ENCODE peak calls at places on chromosome 5, in four cellular contexts. H is adrenal gland; X is CD8-positive, alpha-beta T cell; P is endodermal cell. S is an unnamed sample.

GRCh38 chr5:78896128-78896527 is 89.0 kb downstream of the ARSB start:
- DNase-seq in P (no peak), X (no peak), H (no peak), S (no peak)

GRCh38 chr5:43313854-43314457 is 744 bp upstream of the HMGCS1 start:
- DNase-seq in P (peak; percentile 59), X (no peak), H (peak; percentile 22), S (peak; percentile 18)

GRCh38 chr5:135266975-135267374 is 132.1 kb downstream of the MACROH2A1 start:
- DNase-seq in H (no peak), X (no peak), P (no peak), S (no peak)

GRCh38 chr5:145925803-145926202 is 10.6 kb upstream of the SH3RF2 start:
- DNase-seq in P (no peak), H (no peak), X (no peak), S (no peak)

GRCh38 chr5:178371362-178372090 is 138.9 kb upstream of the PHYKPL start:
- DNase-seq in P (peak; percentile 57), X (no peak), H (no peak), S (no peak)

GRCh38 chr5:172770675-172771438 is at the start of gene DUSP1:
- DNase-seq in P (peak; percentile 99), H (peak; percentile 100), X (peak; percentile 98), S (peak; percentile 95)

GRCh38 chr5:10685103-10685502 is 75.9 kb downstream of the DAP start:
- DNase-seq in P (no peak), X (no peak), H (no peak), S (no peak)

GRCh38 chr5:151283120-151283825 is 20.3 kb downstream of the SLC36A3 start:
- DNase-seq in H (no peak), P (no peak), X (no peak), S (no peak)

GRCh38 chr5:102578362-102578761 is 79.6 kb upstream of the SLCO6A1 start:
- DNase-seq in P (no peak), X (no peak), H (no peak), S (no peak)

GRCh38 chr5:178416919-178417318 is 173.3 kb downstream of the COL23A1 start:
- DNase-seq in X (no peak), P (no peak), H (no peak), S (no peak)

GRCh38 chr5:115096034-115096769 is 73.5 kb downstream of the TRIM36 start:
- DNase-seq in H (no peak), P (no peak), X (no peak), S (no peak)

GRCh38 chr5:137497396-137498290 is 1.5 kb downstream of the SPOCK1 start:
- DNase-seq in X (no peak), H (no peak), P (no peak), S (no peak)

GRCh38 chr5:157566902-157567489 is 8.6 kb downstream of the ADAM19 start:
- DNase-seq in P (peak; percentile 15), H (no peak), X (no peak), S (no peak)

GRCh38 chr5:82165740-82166530 is 112.2 kb downstream of the RPS23 start:
- DNase-seq in X (peak; percentile 17), P (peak; percentile 60), H (peak; percentile 82), S (no peak)

GRCh38 chr5:91126448-91126847 is 256.7 kb downstream of the ARRDC3 start:
- DNase-seq in H (no peak), P (no peak), X (no peak), S (no peak)

GRCh38 chr5:82601085-82601484 is 322.9 kb upstream of the RPS23 start:
- DNase-seq in P (no peak), H (no peak), X (no peak), S (no peak)

GRCh38 chr5:147711019-147711418 is 71.5 kb downstream of the JAKMIP2 start:
- DNase-seq in X (no peak), P (no peak), H (no peak), S (no peak)

GRCh38 chr5:147712583-147712982 is 69.9 kb downstream of the JAKMIP2 start:
- DNase-seq in H (no peak), X (no peak), P (no peak), S (no peak)

GRCh38 chr5:147708708-147709107 is 73.8 kb downstream of the JAKMIP2 start:
- DNase-seq in P (no peak), X (no peak), H (no peak), S (no peak)

GRCh38 chr5:147713550-147714295 is 68.8 kb downstream of the JAKMIP2 start:
- DNase-seq in X (no peak), H (no peak), P (no peak), S (no peak)

DNA sequence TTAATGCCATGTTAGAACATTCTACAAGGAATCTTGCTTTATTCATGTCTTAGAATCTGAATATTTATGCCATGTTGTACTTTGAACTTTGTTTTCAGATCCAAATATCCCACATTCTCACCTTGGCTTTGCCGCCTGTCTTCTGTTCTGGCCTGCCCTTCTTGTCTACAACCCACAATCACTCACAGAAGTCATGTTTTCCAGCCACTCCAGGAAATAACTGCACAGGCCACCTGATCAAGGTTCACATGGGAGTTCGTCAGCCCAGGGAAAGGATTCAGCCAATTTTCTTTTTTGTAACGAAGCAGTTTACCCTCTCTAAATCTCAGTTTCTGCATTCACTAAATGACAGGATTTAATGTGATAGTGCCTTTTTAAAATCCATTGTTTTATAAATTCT is 70.5 kb downstream of the JAKMIP2 start:
- DNase-seq in P (no peak), X (no peak), H (no peak), S (no peak)
- TF ChIP-seq CTCF in P (no peak), X (no peak), H (no peak), S (no peak)

GRCh38 chr5:1029270-1029944 is 20.8 kb downstream of the NKD2 start:
- DNase-seq in H (peak; percentile 8), X (no peak), P (no peak), S (no peak)
- TF ChIP-seq CTCF in H (no peak), X (no peak), P (no peak), S (no peak)

GRCh38 chr5:113345261-113345940 is 89.4 kb downstream of the TSSK1B start:
- DNase-seq in P (no peak), H (no peak), X (no peak), S (no peak)
- TF ChIP-seq CTCF in P (no peak), H (no peak), X (no peak), S (no peak)

GRCh38 chr5:168946363-168946762 is 354.6 kb downstream of the SLIT3 start:
- DNase-seq in X (no peak), P (peak; percentile 86), H (no peak), S (peak; percentile 22)

GRCh38 chr5:168950241-168950951 is 350.5 kb downstream of the SLIT3 start:
- DNase-seq in H (no peak), X (no peak), P (no peak), S (no peak)

GRCh38 chr5:168948746-168949145 is 352.2 kb downstream of the SLIT3 start:
- DNase-seq in H (no peak), P (no peak), X (no peak), S (no peak)

GRCh38 chr5:168943999-168944398 is 356.9 kb downstream of the SLIT3 start:
- DNase-seq in P (peak; percentile 69), H (no peak), X (no peak), S (no peak)

GRCh38 chr5:168947212-168947868 is 353.6 kb downstream of the SLIT3 start:
- DNase-seq in P (peak; percentile 94), X (no peak), H (peak; percentile 46), S (peak; percentile 74)
- TF ChIP-seq CTCF in P (peak; percentile 92), X (peak; percentile 27), H (peak; percentile 71), S (peak; percentile 79)

GRCh38 chr5:128974567-128974966 is 9.3 kb downstream of the SLC27A6 start:
- DNase-seq in X (no peak), H (no peak), P (no peak), S (no peak)
- TF ChIP-seq CTCF in X (no peak), H (no peak), P (no peak), S (no peak)

GRCh38 chr5:139561655-139562451 is 714 bp downstream of the UBE2D2 start:
- DNase-seq in H (peak; percentile 48), X (no peak), P (peak; percentile 77), S (peak; percentile 45)
- TF ChIP-seq CTCF in H (no peak), X (no peak), P (no peak), S (no peak)

GRCh38 chr5:66423484-66423883 is 172.7 kb upstream of the MAST4 start:
- DNase-seq in P (no peak), X (no peak), H (no peak), S (no peak)
- TF ChIP-seq CTCF in P (no peak), X (no peak), H (no peak), S (no peak)

S was measured in neural crest cell.